ENCODE peak calls at places on chromosomes 7 and 10, in ten cellular contexts. S is prostate gland; E is CD4-positive, alpha-beta T cell; W is left kidney; M is astrocyte of the spinal cord; A is endothelial cell; X is stimulated activated CD4-positive, alpha-beta T cell treated with anti-CD3 and anti-CD28 coated beads, TNF-alpha, amount 100 ng/mL, for 4 hours; Q is HL-60; B is NCI-H1436; J is KG1. F is an unnamed sample.

GRCh38 chr7:28069788-28070187 is 110.8 kb downstream of the JAZF1 start:
- DNase-seq in S (no peak), E (no peak), W (peak; percentile 76), M (peak; percentile 59), A (no peak), X (no peak), Q (no peak), B (no peak), J (no peak), F (no peak)

GRCh38 chr10:68560916-68561691 is 967 bp downstream of the TET1 start:
- DNase-seq in S (no peak), E (no peak), W (peak; percentile 74), M (peak; percentile 33), A (peak; percentile 53), X (no peak), Q (no peak), B (no peak), J (no peak), F (no peak)

GRCh38 chr7:66140924-66141323 is 26.3 kb downstream of the CRCP start:
- DNase-seq in S (peak; percentile 66), E (no peak), W (peak; percentile 81), M (peak; percentile 86), A (peak; percentile 26), X (no peak), Q (no peak), B (no peak), J (no peak), F (peak; percentile 65)

GRCh38 chr7:47580175-47580701 is 1.7 kb downstream of the TNS3 start:
- DNase-seq in S (no peak), E (no peak), W (peak; percentile 27), M (no peak), A (no peak), X (no peak), Q (no peak), B (no peak), J (no peak), F (no peak)

GRCh38 chr10:85601526-85601925 is 765.1 kb downstream of the GRID1 start:
- DNase-seq in S (no peak), E (no peak), W (no peak), M (no peak), A (no peak), X (no peak), Q (no peak), B (no peak), J (no peak), F (no peak)

GRCh38 chr7:157464111-157464970 is 127.5 kb downstream of the DNAJB6 start:
- DNase-seq in S (no peak), E (no peak), W (peak; percentile 86), M (no peak), A (no peak), X (no peak), Q (no peak), B (no peak), J (no peak), F (no peak)

GRCh38 chr10:117653170-117653515 is 110.6 kb downstream of the EMX2 start:
- DNase-seq in S (no peak), E (no peak), W (no peak), M (peak; percentile 94), A (no peak), X (no peak), Q (peak; percentile 26), B (no peak), J (no peak), F (no peak)

GRCh38 chr10:75542902-75543301 is 111.5 kb downstream of the LRMDA start:
- DNase-seq in S (no peak), E (no peak), W (peak; percentile 83), M (peak; percentile 56), A (no peak), X (no peak), Q (no peak), B (no peak), J (no peak), F (peak; percentile 54)

GRCh38 chr10:5594271-5595036 is 69.7 kb downstream of the CALML3 start:
- DNase-seq in S (no peak), E (no peak), W (peak; percentile 92), M (peak; percentile 72), A (no peak), X (no peak), Q (no peak), B (no peak), J (no peak), F (no peak)

GRCh38 chr7:21314954-21315353 is 112.9 kb upstream of the SP4 start:
- DNase-seq in S (no peak), E (no peak), W (no peak), M (no peak), A (no peak), X (no peak), Q (no peak), B (no peak), J (no peak), F (no peak)

GRCh38 chr10:107025676-107026075 is 138.8 kb downstream of the SORCS1 start:
- DNase-seq in S (no peak), E (no peak), W (no peak), M (no peak), A (no peak), X (no peak), Q (no peak), B (no peak), J (no peak), F (no peak)

GRCh38 chr7:128931186-128931798 is 6.4 kb upstream of the IRF5 start:
- DNase-seq in S (no peak), E (no peak), W (no peak), M (no peak), A (peak; percentile 2), X (no peak), Q (no peak), B (no peak), J (no peak), F (peak; percentile 25)

GRCh38 chr7:7944619-7945282 is 23.8 kb upstream of the GLCCI1 start:
- DNase-seq in S (no peak), E (peak; percentile 27), W (no peak), M (no peak), A (no peak), X (peak; percentile 6), Q (no peak), B (no peak), J (no peak), F (no peak)

GRCh38 chr10:122294511-122295422 is 23.7 kb downstream of the BTBD16 start:
- DNase-seq in S (no peak), E (no peak), W (no peak), M (no peak), A (no peak), X (no peak), Q (no peak), B (no peak), J (no peak), F (no peak)

GRCh38 chr10:83991986-83992753 is 147.1 kb upstream of the GHITM start:
- DNase-seq in S (no peak), E (no peak), W (peak; percentile 80), M (no peak), A (peak; percentile 64), X (no peak), Q (peak; percentile 12), B (no peak), J (peak; percentile 19), F (no peak)

GRCh38 chr10:34815174-34816066 is at the start of gene PARD3:
- DNase-seq in S (peak; percentile 68), E (no peak), W (peak; percentile 92), M (peak; percentile 56), A (peak; percentile 65), X (no peak), Q (no peak), B (peak; percentile 69), J (no peak), F (peak; percentile 48)

GRCh38 chr7:21500117-21500516 is 42.7 kb upstream of the DNAH11 start:
- DNase-seq in S (no peak), E (no peak), W (no peak), M (no peak), A (no peak), X (no peak), Q (no peak), B (no peak), J (no peak), F (no peak)

GRCh38 chr10:128823201-128823600 is 643.8 kb upstream of the MGMT start:
- DNase-seq in S (no peak), E (no peak), W (no peak), M (no peak), A (no peak), X (no peak), Q (no peak), B (no peak), J (no peak), F (no peak)

GRCh38 chr7:92230547-92230946 is 15.2 kb downstream of the KRIT1 start:
- DNase-seq in S (no peak), E (no peak), W (no peak), M (no peak), A (no peak), X (no peak), Q (no peak), B (no peak), J (no peak), F (no peak)

GRCh38 chr7:44309271-44310091 is 15.9 kb downstream of the CAMK2B start:
- DNase-seq in S (no peak), E (peak; percentile 26), W (peak; percentile 88), M (peak; percentile 46), A (peak; percentile 64), X (no peak), Q (no peak), B (no peak), J (no peak), F (peak; percentile 25)

GRCh38 chr10:79135790-79136189 is 67.0 kb downstream of the ZMIZ1 start:
- DNase-seq in S (no peak), E (no peak), W (no peak), M (no peak), A (no peak), X (no peak), Q (no peak), B (no peak), J (no peak), F (no peak)

GRCh38 chr10:70115948-70116682 is 16.5 kb downstream of the AIFM2 start:
- DNase-seq in S (peak; percentile 43), E (peak; percentile 41), W (peak; percentile 84), M (peak; percentile 12), A (peak; percentile 61), X (no peak), Q (no peak), B (peak; percentile 24), J (peak; percentile 7), F (peak; percentile 35)

GRCh38 chr7:32680259-32681173 is 185.2 kb downstream of the AVL9 start:
- DNase-seq in S (peak; percentile 33), E (no peak), W (peak; percentile 48), M (peak; percentile 84), A (no peak), X (no peak), Q (no peak), B (no peak), J (no peak), F (no peak)

GRCh38 chr10:125035136-125035535 is 93.2 kb downstream of the ZRANB1 start:
- DNase-seq in S (no peak), E (no peak), W (peak; percentile 69), M (peak; percentile 95), A (no peak), X (no peak), Q (no peak), B (no peak), J (no peak), F (no peak)

GRCh38 chr10:55628260-55628701 is 732.8 kb downstream of the ZWINT start:
- DNase-seq in S (no peak), E (no peak), W (peak; percentile 83), M (peak; percentile 17), A (peak; percentile 50), X (no peak), Q (no peak), B (no peak), J (no peak), F (peak; percentile 48)

GRCh38 chr7:80302636-80303035 is 168.0 kb downstream of the GNAI1 start:
- DNase-seq in S (no peak), E (no peak), W (no peak), M (no peak), A (no peak), X (no peak), Q (no peak), B (no peak), J (no peak), F (no peak)

GRCh38 chr7:34277016-34277800 is 371.9 kb downstream of the BMPER start:
- DNase-seq in S (no peak), E (no peak), W (no peak), M (peak; percentile 32), A (peak; percentile 4), X (no peak), Q (peak; percentile 2), B (no peak), J (no peak), F (no peak)

GRCh38 chr10:104340099-104340594 is 1.9 kb upstream of the ITPRIP start:
- DNase-seq in S (no peak), E (no peak), W (no peak), M (no peak), A (no peak), X (no peak), Q (no peak), B (no peak), J (no peak), F (no peak)

F was measured in breast epithelium.